ENCODE peak calls at places on chromosomes 5 and 9, in seven cellular contexts. J is Peyer's patch, N is endothelial cell, S is OCI-LY7, Z is IMR-90, O is thyroid gland, M is bronchial epithelial cell. Q is an unnamed sample.

GRCh38 chr5:150710165-150710564 is 9.3 kb upstream of the RBM22 start:
- DNase-seq in J (no peak), N (no peak), S (peak; percentile 28), Z (no peak), O (no peak), M (peak; percentile 11), Q (no peak)

GRCh38 chr5:50340757-50341156 is 100.3 kb downstream of the EMB start:
- DNase-seq in J (no peak), N (no peak), S (no peak), Z (no peak), O (no peak), M (no peak), Q (no peak)

GRCh38 chr5:147387109-147387508 is 122.8 kb downstream of the DPYSL3 start:
- DNase-seq in J (no peak), N (no peak), S (no peak), Z (no peak), O (no peak), M (no peak), Q (no peak)

GRCh38 chr5:13809921-13810320 is 134.6 kb downstream of the DNAH5 start:
- DNase-seq in J (no peak), N (no peak), S (no peak), Z (no peak), O (no peak), M (no peak), Q (no peak)

GRCh38 chr5:67093259-67093658 is 103.3 kb downstream of the CD180 start:
- DNase-seq in J (no peak), N (no peak), S (no peak), Z (no peak), O (no peak), M (no peak), Q (no peak)

GRCh38 chr9:129342591-129342990 is 164.5 kb upstream of the IER5L start:
- DNase-seq in J (no peak), N (no peak), S (no peak), Z (no peak), O (no peak), M (no peak), Q (no peak)

GRCh38 chr5:29697786-29698414 is 1495.6 kb upstream of the CDH6 start:
- DNase-seq in J (no peak), N (peak; percentile 17), S (no peak), Z (no peak), O (no peak), M (peak; percentile 2), Q (no peak)

GRCh38 chr5:372911-373709 is 51.6 kb downstream of the AHRR start:
- DNase-seq in J (peak; percentile 46), N (no peak), S (no peak), Z (no peak), O (no peak), M (no peak), Q (no peak)

GRCh38 chr5:100777680-100778281 is 125.3 kb downstream of the ST8SIA4 start:
- DNase-seq in J (no peak), N (no peak), S (peak; percentile 65), Z (peak; percentile 89), O (no peak), M (peak; percentile 80), Q (peak; percentile 60)

GRCh38 chr9:125074976-125075375 is 68.4 kb downstream of the SCAI start:
- DNase-seq in J (no peak), N (no peak), S (no peak), Z (peak; percentile 75), O (no peak), M (no peak), Q (no peak)

GRCh38 chr5:139658928-139659667 is 10.9 kb downstream of the CXXC5 start:
- DNase-seq in J (no peak), N (peak; percentile 34), S (no peak), Z (peak; percentile 77), O (peak; percentile 72), M (peak; percentile 39), Q (peak; percentile 83)

GRCh38 chr5:3104446-3105047 is 353.1 kb upstream of the IRX2 start:
- DNase-seq in J (no peak), N (no peak), S (no peak), Z (no peak), O (no peak), M (no peak), Q (no peak)

GRCh38 chr5:89213584-89213983 is 330.6 kb upstream of the MEF2C start:
- DNase-seq in J (no peak), N (no peak), S (no peak), Z (peak; percentile 60), O (peak; percentile 74), M (no peak), Q (no peak)

GRCh38 chr5:173629628-173630027 is 13.2 kb upstream of the BOD1 start:
- DNase-seq in J (no peak), N (peak; percentile 60), S (peak; percentile 60), Z (no peak), O (no peak), M (no peak), Q (no peak)

GRCh38 chr5:25405850-25406249 is 761.1 kb upstream of the CDH10 start:
- DNase-seq in J (no peak), N (no peak), S (no peak), Z (no peak), O (no peak), M (no peak), Q (no peak)

GRCh38 chr5:132890817-132891216 is 17.3 kb downstream of the LEAP2 start:
- DNase-seq in J (no peak), N (no peak), S (no peak), Z (no peak), O (no peak), M (no peak), Q (no peak)

GRCh38 chr9:95053611-95054440 is 263.7 kb downstream of the FANCC start:
- DNase-seq in J (no peak), N (no peak), S (no peak), Z (peak; percentile 43), O (no peak), M (no peak), Q (no peak)

DNA sequence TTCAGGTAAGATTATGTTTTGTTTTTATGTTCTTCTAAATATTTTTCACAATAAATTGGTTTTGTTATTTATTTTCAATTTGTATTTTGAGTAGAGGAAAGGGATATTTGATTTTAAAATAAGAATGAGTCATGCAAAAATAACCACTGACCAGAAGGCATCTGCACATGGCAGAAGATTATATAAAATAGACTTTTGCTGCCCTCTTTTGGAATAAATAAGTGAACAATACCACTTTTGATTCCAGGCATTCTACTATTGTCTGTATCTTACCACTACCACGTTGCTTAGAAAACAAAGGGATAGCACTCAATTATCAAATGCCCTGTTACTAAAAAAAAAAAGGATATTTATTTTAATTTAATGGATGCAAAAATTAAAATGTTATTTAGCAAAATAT is 227.3 kb upstream of the ITGA1 start:
- DNase-seq in J (no peak), N (no peak), S (peak; percentile 1), Z (no peak), O (no peak), M (peak; percentile 34), Q (peak; percentile 15)
- TF ChIP-seq CTCF in J (no peak), N (no peak), S (peak; percentile 32), Z (no peak), O (no peak), M (no peak), Q (peak; percentile 30)

GRCh38 chr5:156037151-156037909 is 289.6 kb upstream of the SGCD start:
- DNase-seq in J (no peak), N (no peak), S (no peak), Z (no peak), O (no peak), M (no peak), Q (no peak)

GRCh38 chr5:156036640-156037039 is 290.3 kb upstream of the SGCD start:
- DNase-seq in J (no peak), N (no peak), S (no peak), Z (peak; percentile 75), O (no peak), M (no peak), Q (no peak)
- TF ChIP-seq CTCF in J (no peak), N (no peak), S (no peak), Z (no peak), O (no peak), M (no peak), Q (no peak)

GRCh38 chr9:93120846-93121315 is 13.2 kb downstream of the NINJ1 start:
- DNase-seq in J (peak; percentile 46), N (no peak), S (no peak), Z (no peak), O (peak; percentile 5), M (no peak), Q (no peak)

GRCh38 chr9:93118863-93119702 is 15.0 kb downstream of the NINJ1 start:
- DNase-seq in J (peak; percentile 27), N (no peak), S (no peak), Z (no peak), O (peak; percentile 2), M (no peak), Q (no peak)

GRCh38 chr9:93121316-93122241 is 12.5 kb downstream of the NINJ1 start:
- DNase-seq in J (peak; percentile 50), N (no peak), S (no peak), Z (no peak), O (peak; percentile 2), M (no peak), Q (no peak)

GRCh38 chr9:93119703-93119952 is 14.4 kb downstream of the NINJ1 start:
- DNase-seq in J (no peak), N (no peak), S (no peak), Z (no peak), O (no peak), M (no peak), Q (no peak)

GRCh38 chr9:93119953-93120845 is 13.9 kb downstream of the NINJ1 start:
- DNase-seq in J (peak; percentile 70), N (no peak), S (peak; percentile 69), Z (peak; percentile 94), O (peak; percentile 97), M (peak; percentile 89), Q (peak; percentile 68)
- TF ChIP-seq CTCF in J (peak; percentile 40), N (no peak), S (peak; percentile 48), Z (peak; percentile 50), O (peak; percentile 65), M (peak; percentile 57), Q (peak; percentile 62)

DNA sequence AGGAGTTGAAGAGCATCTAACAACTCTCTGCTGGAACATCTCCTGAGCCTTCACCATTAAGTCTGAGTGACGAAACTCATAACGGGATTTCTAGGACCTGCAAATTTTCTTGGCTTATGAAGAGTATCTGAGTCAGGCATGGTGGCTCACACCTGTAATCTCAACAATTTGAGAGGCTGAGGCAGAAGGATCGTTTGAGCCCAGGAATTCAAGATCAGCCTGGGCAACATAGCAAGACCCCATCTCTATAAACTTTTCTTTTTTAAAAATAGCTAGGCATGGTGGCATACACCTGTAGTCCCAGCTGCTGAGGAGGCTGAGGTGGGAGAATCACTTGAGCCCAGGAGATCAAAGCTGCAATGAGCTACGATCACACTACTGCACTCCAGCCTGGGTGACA is 48.8 kb downstream of the EPB41L4B start:
- DNase-seq in J (no peak), N (no peak), S (no peak), Z (no peak), O (no peak), M (no peak), Q (no peak)
- TF ChIP-seq CTCF in J (no peak), N (no peak), S (no peak), Z (no peak), O (no peak), M (no peak), Q (no peak)

Q was measured in HFFc6.